ENCODE peak calls at places on chromosomes 11 and 22, in ten cellular contexts. N is lower lobe of right lung, D is bronchial epithelial cell, C is PC-3, H is uterus, I is IMR-90, V is BJ, M is GM12865, E is hepatocyte, Q is heart right ventricle. Z is an unnamed sample.

GRCh38 chr11:13098067-13098466 is 89.0 kb downstream of the RASSF10 start:
- DNase-seq in N (no peak), D (peak), C (peak), H (no peak), I (no peak), V (no peak), M (no peak), E (no peak), Q (no peak), Z (no peak)

GRCh38 chr11:114036156-114036811 is 23.2 kb upstream of the ZBTB16 start:
- DNase-seq in N (peak), D (peak), C (peak), H (peak), I (peak), V (no peak), M (peak), E (peak), Q (peak), Z (peak)

GRCh38 chr11:127037001-127037400 is 36.4 kb upstream of the KIRREL3 start:
- DNase-seq in N (no peak), D (no peak), C (no peak), H (no peak), I (no peak), V (no peak), M (no peak), E (no peak), Q (no peak), Z (no peak)

GRCh38 chr11:71332046-71332445 is 79.7 kb upstream of the SHANK2 start:
- DNase-seq in N (no peak), D (no peak), C (no peak), H (no peak), I (no peak), V (no peak), M (no peak), E (no peak), Q (no peak), Z (no peak)

GRCh38 chr22:46224771-46225290 is 25.3 kb downstream of the CDPF1 start:
- DNase-seq in N (no peak), D (no peak), C (no peak), H (no peak), I (no peak), V (no peak), M (no peak), E (no peak), Q (no peak), Z (no peak)

GRCh38 chr22:29700949-29701927 is 18.6 kb upstream of the CABP7 start:
- DNase-seq in N (no peak), D (peak), C (peak), H (no peak), I (peak), V (no peak), M (peak), E (peak), Q (no peak), Z (peak)

GRCh38 chr11:17076517-17077239 is 789 bp downstream of the RPS13 start:
- DNase-seq in N (no peak), D (peak), C (no peak), H (no peak), I (peak), V (no peak), M (peak), E (peak), Q (no peak), Z (peak)

GRCh38 chr22:23574877-23575276 is 5.2 kb downstream of the IGLL1 start:
- DNase-seq in N (peak), D (no peak), C (no peak), H (no peak), I (no peak), V (no peak), M (no peak), E (no peak), Q (no peak), Z (no peak)

GRCh38 chr11:35823742-35824298 is 120.0 kb upstream of the LDLRAD3 start:
- DNase-seq in N (no peak), D (no peak), C (no peak), H (no peak), I (no peak), V (no peak), M (no peak), E (no peak), Q (no peak), Z (no peak)

GRCh38 chr22:38766076-38766777 is 10.4 kb upstream of the SUN2 start:
- DNase-seq in N (peak), D (peak), C (peak), H (peak), I (peak), V (no peak), M (peak), E (peak), Q (peak), Z (peak)

GRCh38 chr11:66725646-66726045 is 3.4 kb downstream of the SPTBN2 start:
- DNase-seq in N (no peak), D (no peak), C (no peak), H (no peak), I (peak), V (no peak), M (no peak), E (no peak), Q (no peak), Z (peak)
- H3K4me3 ChIP-seq in N (no peak), D (no peak), C (no peak), H (no peak), I (no peak), V (no peak), M (no peak), E (peak), Q (no peak), Z (no peak)

GRCh38 chr11:5369793-5370192 is 13.8 kb upstream of the OR51M1 start:
- DNase-seq in N (no peak), D (peak), C (peak), H (no peak), I (peak), V (no peak), M (peak), E (no peak), Q (no peak), Z (peak)
- TF ChIP-seq CTCF in N (no peak), D (no peak), C (peak), H (no peak), I (peak), V (peak), M (peak), E (peak), Q (no peak), Z (peak)

GRCh38 chr22:17972385-17973181 is 51.8 kb downstream of the MICAL3 start:
- DNase-seq in N (no peak), D (peak), C (peak), H (no peak), I (peak), V (no peak), M (no peak), E (no peak), Q (peak), Z (peak)
- H3K4me3 ChIP-seq in N (no peak), D (no peak), C (no peak), H (no peak), I (no peak), V (no peak), M (no peak), E (no peak), Q (no peak), Z (no peak)

GRCh38 chr11:8267280-8267679 is 3.6 kb upstream of the LMO1 start:
- DNase-seq in N (no peak), D (no peak), C (no peak), H (peak), I (no peak), V (no peak), M (no peak), E (no peak), Q (no peak), Z (no peak)

GRCh38 chr11:8263769-8264410 is at the start of gene LMO1:
- DNase-seq in N (peak), D (peak), C (peak), H (peak), I (peak), V (no peak), M (peak), E (peak), Q (peak), Z (peak)

GRCh38 chr11:8267831-8268529 is 4.3 kb upstream of the LMO1 start:
- DNase-seq in N (no peak), D (no peak), C (no peak), H (peak), I (no peak), V (no peak), M (no peak), E (no peak), Q (no peak), Z (no peak)

GRCh38 chr11:8266246-8267241 is 2.9 kb upstream of the LMO1 start:
- DNase-seq in N (no peak), D (no peak), C (no peak), H (peak), I (no peak), V (no peak), M (no peak), E (no peak), Q (no peak), Z (no peak)

GRCh38 chr11:8265681-8266241 is 2.1 kb upstream of the LMO1 start:
- DNase-seq in N (peak), D (no peak), C (no peak), H (peak), I (no peak), V (no peak), M (no peak), E (no peak), Q (no peak), Z (no peak)
- TF ChIP-seq CTCF in N (no peak), D (peak), C (peak), H (no peak), I (no peak), V (no peak), M (no peak), E (no peak), Q (no peak), Z (peak)

GRCh38 chr22:42001706-42002105 is 3.1 kb downstream of the WBP2NL start:
- DNase-seq in N (no peak), D (no peak), C (no peak), H (no peak), I (no peak), V (no peak), M (no peak), E (no peak), Q (no peak), Z (no peak)

GRCh38 chr22:42000466-42000865 is 1.9 kb downstream of the WBP2NL start:
- DNase-seq in N (no peak), D (no peak), C (no peak), H (no peak), I (no peak), V (no peak), M (no peak), E (no peak), Q (no peak), Z (no peak)

GRCh38 chr22:41996826-41997225 is 1.8 kb upstream of the WBP2NL start:
- DNase-seq in N (no peak), D (no peak), C (no peak), H (no peak), I (no peak), V (no peak), M (no peak), E (no peak), Q (no peak), Z (no peak)

GRCh38 chr22:42001127-42001526 is 2.5 kb downstream of the WBP2NL start:
- DNase-seq in N (no peak), D (peak), C (no peak), H (no peak), I (peak), V (no peak), M (no peak), E (no peak), Q (no peak), Z (no peak)

DNA sequence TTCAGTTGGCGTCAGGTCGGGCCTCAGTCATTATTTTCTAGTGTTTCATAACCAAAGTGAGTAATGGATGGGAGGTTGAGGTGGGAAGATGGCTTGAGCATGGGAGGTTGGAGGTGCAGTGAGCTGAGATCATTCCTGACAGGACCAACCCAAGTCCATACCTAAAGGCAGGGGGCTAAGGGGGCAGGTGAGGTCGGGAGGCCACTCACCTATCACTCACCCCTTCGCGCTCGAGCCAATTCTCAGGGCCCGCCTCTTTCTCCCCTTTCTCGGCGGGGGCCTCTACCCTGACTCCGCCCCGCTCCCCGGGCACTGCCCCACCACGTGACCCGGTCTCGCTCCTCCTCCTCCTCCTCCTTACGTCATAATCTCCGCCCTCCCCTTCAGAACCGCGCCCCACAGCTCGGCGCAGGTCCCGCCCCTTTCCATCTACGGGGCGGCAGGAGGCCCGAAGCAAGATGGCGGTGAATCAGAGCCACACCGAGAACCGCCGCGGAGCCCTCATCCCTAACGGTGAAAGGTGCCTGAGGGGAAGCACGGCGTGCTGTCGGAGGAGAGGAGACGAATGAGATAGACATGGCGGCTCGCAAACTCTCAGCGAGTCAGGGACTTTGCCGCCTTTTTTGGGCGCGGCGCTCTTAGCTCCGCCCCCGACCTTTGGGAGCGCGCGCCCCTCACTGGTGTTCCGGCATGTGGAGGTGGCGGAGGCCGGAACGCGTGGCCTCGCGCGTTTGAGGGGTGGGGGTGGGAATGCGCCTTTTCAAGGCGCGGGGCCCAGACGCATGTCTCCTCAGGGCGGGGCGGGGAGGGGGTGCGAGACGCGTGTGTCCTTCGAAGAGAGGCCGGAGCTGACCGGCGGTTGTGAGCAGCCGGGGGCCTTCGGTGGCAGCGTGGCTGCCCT is at the start of gene WBP2NL:
- DNase-seq in N (peak), D (peak), C (peak), H (peak), I (peak), V (peak), M (peak), E (no peak), Q (peak), Z (peak)
- H3K4me3 ChIP-seq in N (peak), D (peak), C (peak), H (peak), I (peak), V (peak), M (peak), E (no peak), Q (peak), Z (peak)

GRCh38 chr11:83866655-83867054 is 580.5 kb upstream of the CCDC90B start:
- DNase-seq in N (no peak), D (no peak), C (no peak), H (no peak), I (no peak), V (no peak), M (no peak), E (no peak), Q (no peak), Z (no peak)

GRCh38 chr11:83865636-83866461 is 579.7 kb upstream of the CCDC90B start:
- DNase-seq in N (no peak), D (peak), C (peak), H (no peak), I (peak), V (no peak), M (no peak), E (no peak), Q (no peak), Z (peak)

GRCh38 chr11:83863272-83863671 is 577.1 kb upstream of the CCDC90B start:
- DNase-seq in N (no peak), D (no peak), C (no peak), H (no peak), I (no peak), V (no peak), M (no peak), E (no peak), Q (no peak), Z (no peak)

GRCh38 chr11:83862691-83863090 is 576.5 kb upstream of the CCDC90B start:
- DNase-seq in N (no peak), D (peak), C (no peak), H (no peak), I (no peak), V (no peak), M (no peak), E (no peak), Q (no peak), Z (no peak)

GRCh38 chr11:83864412-83865057 is 578.4 kb upstream of the CCDC90B start:
- DNase-seq in N (no peak), D (no peak), C (no peak), H (no peak), I (no peak), V (no peak), M (no peak), E (no peak), Q (no peak), Z (no peak)
- TF ChIP-seq CTCF in N (no peak), D (no peak), C (no peak), H (no peak), I (no peak), V (no peak), M (no peak), E (no peak), Q (no peak), Z (no peak)

GRCh38 chr11:90133560-90134145 is 810 bp upstream of the NAALAD2 start:
- DNase-seq in N (no peak), D (no peak), C (no peak), H (no peak), I (no peak), V (no peak), M (no peak), E (no peak), Q (no peak), Z (no peak)

GRCh38 chr11:90134420-90135003 is at the start of gene NAALAD2:
- DNase-seq in N (peak), D (no peak), C (no peak), H (peak), I (peak), V (no peak), M (peak), E (peak), Q (peak), Z (peak)

DNA sequence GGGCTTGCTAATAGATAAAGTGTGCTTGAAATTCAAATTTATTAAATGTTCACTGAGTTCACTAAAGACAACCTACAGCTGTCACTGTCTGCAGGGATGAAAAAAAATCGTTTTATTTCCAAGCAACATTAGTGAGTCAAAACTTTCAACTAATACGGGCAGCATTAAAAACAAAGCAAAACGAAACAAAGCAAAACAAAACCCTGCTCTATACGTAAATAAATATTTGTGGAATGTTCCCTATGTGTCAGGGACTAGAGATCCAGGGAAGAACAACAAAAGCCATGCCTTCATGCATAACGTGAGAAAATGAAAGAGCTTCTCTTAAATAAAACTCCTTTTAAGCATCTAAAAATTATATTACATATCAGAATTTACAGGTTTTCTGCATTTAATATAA is 553 bp downstream of the NAALAD2 start:
- DNase-seq in N (no peak), D (peak), C (no peak), H (no peak), I (no peak), V (no peak), M (no peak), E (peak), Q (no peak), Z (no peak)
- H3K4me3 ChIP-seq in N (peak), D (no peak), C (peak), H (peak), I (peak), V (peak), M (peak), E (peak), Q (peak), Z (peak)

DNA sequence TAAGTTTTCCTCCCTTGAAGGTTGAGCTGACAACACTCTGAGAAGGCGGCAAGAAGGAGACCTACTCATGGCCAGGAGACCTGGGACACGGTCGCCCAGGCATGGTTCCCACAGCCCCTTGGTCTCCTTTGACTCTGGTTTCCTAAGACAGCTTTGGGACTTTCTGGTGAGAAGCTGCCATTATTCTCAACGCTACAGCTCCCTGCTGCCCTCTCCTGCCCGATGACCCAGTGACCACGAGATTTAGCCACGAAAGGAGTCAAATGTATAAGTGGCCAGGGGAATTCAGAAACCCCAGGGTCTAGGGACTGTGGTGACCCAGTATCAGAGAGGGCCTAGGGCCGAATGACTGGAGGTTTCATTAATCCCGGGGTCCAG is 696 bp upstream of the SDF2L1 start:
- DNase-seq in N (peak), D (peak), C (peak), H (no peak), I (peak), V (no peak), M (peak), E (peak), Q (no peak), Z (peak)
- TF ChIP-seq CTCF in N (peak), D (peak), C (peak), H (no peak), I (peak), V (peak), M (no peak), E (peak), Q (peak), Z (peak)

GRCh38 chr11:65381721-65382035 is 768 bp downstream of the SLC25A45 start:
- DNase-seq in N (peak), D (peak), C (peak), H (no peak), I (no peak), V (no peak), M (peak), E (no peak), Q (no peak), Z (peak)
- H3K4me3 ChIP-seq in N (peak), D (peak), C (peak), H (peak), I (peak), V (peak), M (peak), E (no peak), Q (peak), Z (peak)

GRCh38 chr22:22030493-22031182 is 48.1 kb upstream of the TOP3B start:
- DNase-seq in N (no peak), D (no peak), C (no peak), H (peak), I (peak), V (no peak), M (peak), E (peak), Q (no peak), Z (peak)
- TF ChIP-seq CTCF in N (no peak), D (peak), C (peak), H (no peak), I (peak), V (no peak), M (peak), E (peak), Q (peak), Z (peak)

Z was measured in choroid plexus epithelial cell.